ENCODE peak calls at places on chromosomes 3 and 15, in ten cellular contexts. L is cardiac fibroblast, C is HFF-Myc, S is fibroblast of lung, G is transverse colon, T is IMR-90, H is Panc1, I is epithelial cell of esophagus, U is adrenal gland, M is dorsolateral prefrontal cortex. E is an unnamed sample.
A peak's percentile ranks its signal among the peaks of the same experiment; 100 is the strongest.

GRCh38 chr3:16199769-16200168 is 25.3 kb downstream of the GALNT15 start:
- DNase-seq in L (no peak), C (no peak), S (no peak), G (no peak), T (no peak), H (no peak), I (no peak), U (no peak), M (no peak), E (no peak)

GRCh38 chr3:55364426-55364825 is 122.7 kb downstream of the WNT5A start:
- DNase-seq in L (peak; percentile 14), C (no peak), S (peak; percentile 83), G (no peak), T (no peak), H (no peak), I (no peak), U (no peak), M (no peak), E (peak; percentile 62)

GRCh38 chr3:38648659-38649499 is 608 bp downstream of the SCN5A start:
- DNase-seq in L (no peak), C (no peak), S (no peak), G (no peak), T (no peak), H (no peak), I (no peak), U (no peak), M (no peak), E (no peak)

GRCh38 chr3:128698211-128699011 is 27.6 kb upstream of the RAB7A start:
- DNase-seq in L (peak; percentile 22), C (no peak), S (peak; percentile 34), G (peak; percentile 46), T (no peak), H (no peak), I (peak; percentile 23), U (peak; percentile 53), M (peak; percentile 65), E (peak; percentile 25)

GRCh38 chr3:58013973-58014649 is 5.9 kb downstream of the FLNB start:
- DNase-seq in L (peak; percentile 92), C (peak; percentile 93), S (peak; percentile 94), G (peak; percentile 30), T (peak; percentile 90), H (no peak), I (no peak), U (no peak), M (no peak), E (peak; percentile 96)

GRCh38 chr3:174869448-174869847 is 10.3 kb downstream of the NAALADL2 start:
- DNase-seq in L (peak; percentile 41), C (no peak), S (no peak), G (no peak), T (peak; percentile 93), H (no peak), I (no peak), U (no peak), M (no peak), E (peak; percentile 63)

GRCh38 chr3:142543307-142543706 is 35.2 kb downstream of the ATR start:
- DNase-seq in L (no peak), C (no peak), S (no peak), G (no peak), T (no peak), H (no peak), I (no peak), U (no peak), M (no peak), E (no peak)

GRCh38 chr15:74383695-74384565 is 16.5 kb upstream of the CYP11A1 start:
- DNase-seq in L (no peak), C (no peak), S (peak; percentile 81), G (no peak), T (peak; percentile 84), H (no peak), I (peak; percentile 98), U (no peak), M (peak; percentile 61), E (no peak)

GRCh38 chr3:33385423-33385822 is 54.8 kb downstream of the UBP1 start:
- DNase-seq in L (no peak), C (no peak), S (no peak), G (no peak), T (peak; percentile 20), H (no peak), I (peak; percentile 45), U (no peak), M (no peak), E (no peak)

GRCh38 chr15:90860942-90861675 is 7.3 kb upstream of the FURIN start:
- DNase-seq in L (no peak), C (no peak), S (peak; percentile 81), G (no peak), T (no peak), H (no peak), I (peak; percentile 87), U (no peak), M (no peak), E (no peak)

GRCh38 chr15:59437777-59438574 is at the start of gene FAM81A:
- DNase-seq in L (peak; percentile 78), C (peak; percentile 17), S (peak; percentile 72), G (peak; percentile 80), T (peak; percentile 47), H (no peak), I (peak; percentile 54), U (peak; percentile 78), M (peak; percentile 91), E (peak; percentile 78)

GRCh38 chr15:55681631-55682030 is 61.3 kb downstream of the PRTG start:
- DNase-seq in L (no peak), C (no peak), S (no peak), G (no peak), T (no peak), H (no peak), I (no peak), U (no peak), M (no peak), E (no peak)

GRCh38 chr3:10867384-10867783 is 51.4 kb downstream of the SLC6A11 start:
- DNase-seq in L (peak; percentile 13), C (no peak), S (peak; percentile 9), G (no peak), T (no peak), H (no peak), I (peak; percentile 37), U (no peak), M (no peak), E (peak; percentile 6)

GRCh38 chr15:40845511-40846284 is 1.9 kb downstream of the SPINT1 start:
- DNase-seq in L (no peak), C (no peak), S (peak; percentile 30), G (peak; percentile 87), T (no peak), H (no peak), I (peak; percentile 98), U (no peak), M (no peak), E (no peak)
- H3K4me3 ChIP-seq in L (no peak overlapping the region), C (no peak overlapping the region), S (no peak overlapping the region), G (peak overlapping the region; percentile 69), T (no peak overlapping the region), H (no peak overlapping the region), I (peak overlapping the region; percentile 65), U (no peak overlapping the region), M (no peak overlapping the region), E (no peak overlapping the region)

GRCh38 chr3:194604126-194604525 is 29.1 kb downstream of the TMEM44 start:
- DNase-seq in L (no peak), C (no peak), S (no peak), G (no peak), T (no peak), H (no peak), I (no peak), U (no peak), M (no peak), E (no peak)

GRCh38 chr3:194602580-194603300 is 30.5 kb downstream of the TMEM44 start:
- DNase-seq in L (no peak), C (no peak), S (peak; percentile 60), G (no peak), T (peak; percentile 38), H (no peak), I (no peak), U (no peak), M (no peak), E (no peak)

GRCh38 chr3:194606941-194607340 is 26.3 kb downstream of the TMEM44 start:
- DNase-seq in L (no peak), C (no peak), S (no peak), G (no peak), T (peak; percentile 13), H (no peak), I (no peak), U (no peak), M (no peak), E (no peak)

GRCh38 chr3:194606163-194606562 is 27.1 kb downstream of the TMEM44 start:
- DNase-seq in L (no peak), C (no peak), S (no peak), G (no peak), T (no peak), H (no peak), I (no peak), U (no peak), M (no peak), E (no peak)

GRCh38 chr3:194604837-194605236 is 28.4 kb downstream of the TMEM44 start:
- DNase-seq in L (no peak), C (no peak), S (no peak), G (no peak), T (no peak), H (no peak), I (no peak), U (no peak), M (no peak), E (no peak)
- TF ChIP-seq CTCF in L (peak; percentile 59), C (peak; percentile 54), S (peak; percentile 49), G (no peak), T (peak; percentile 47), H (no peak), I (peak; percentile 24), U (no peak), M (no peak), E (peak; percentile 54)

GRCh38 chr15:31398677-31399260 is 72.1 kb downstream of the KLF13 start:
- DNase-seq in L (peak; percentile 34), C (no peak), S (no peak), G (peak; percentile 66), T (no peak), H (no peak), I (no peak), U (no peak), M (no peak), E (no peak)
- H3K4me3 ChIP-seq in L (no peak overlapping the region), C (no peak overlapping the region), S (no peak overlapping the region), G (no peak overlapping the region), T (no peak overlapping the region), H (no peak overlapping the region), I (no peak overlapping the region), U (no peak overlapping the region), M (no peak overlapping the region), E (no peak overlapping the region)

DNA sequence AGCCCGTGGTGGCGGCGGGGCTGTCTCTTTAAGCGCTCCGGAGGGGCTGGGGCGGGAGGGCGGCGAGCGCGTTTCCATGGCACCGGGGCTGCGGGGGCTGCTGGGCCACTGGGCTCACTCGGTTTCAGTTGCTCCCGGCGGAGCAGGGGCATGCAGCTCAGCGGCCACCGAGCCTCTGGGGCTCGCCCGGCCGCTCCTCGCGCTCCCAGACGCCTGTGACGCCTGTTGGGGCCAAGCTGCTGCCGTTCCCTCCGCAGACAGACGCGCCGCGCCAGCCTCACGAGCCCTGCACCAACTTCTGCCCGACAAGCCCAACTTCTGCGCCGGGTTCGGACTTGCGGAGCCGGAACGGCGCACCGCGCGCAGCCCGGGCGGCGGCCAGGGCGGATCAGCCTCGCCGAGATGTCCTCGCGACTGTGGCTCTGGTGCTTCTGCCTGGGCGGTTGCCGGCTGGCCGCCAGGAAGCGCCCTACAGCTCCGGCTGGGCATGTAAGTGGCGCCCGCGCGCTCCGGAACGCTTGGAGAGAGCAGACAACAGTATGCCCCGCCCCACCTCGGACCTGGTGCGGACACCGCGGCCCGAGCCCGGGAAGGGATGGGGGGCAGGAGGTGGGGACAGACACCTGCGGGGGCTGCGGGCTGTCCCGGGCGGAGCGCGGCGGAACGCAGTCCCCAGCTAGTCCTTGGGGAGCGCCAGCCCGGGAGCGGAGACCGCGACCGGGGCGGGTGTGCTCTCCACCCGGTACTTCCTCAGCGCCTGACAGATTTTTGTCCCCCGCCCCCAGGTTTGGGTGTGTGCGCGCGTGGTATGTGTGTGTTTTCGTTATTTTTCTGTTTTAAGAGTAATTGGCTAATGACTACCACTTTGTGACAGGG is 154.1 kb upstream of the GOLIM4 start:
- DNase-seq in L (peak; percentile 71), C (peak; percentile 15), S (peak; percentile 81), G (peak; percentile 64), T (peak; percentile 63), H (no peak), I (peak; percentile 82), U (peak; percentile 60), M (peak; percentile 71), E (peak; percentile 63)
- TF ChIP-seq CTCF in L (peak; percentile 26), C (peak; percentile 43), S (peak; percentile 40), G (peak; percentile 18), T (peak; percentile 38), H (peak; percentile 82), I (peak; percentile 29), U (no peak), M (peak; percentile 20), E (peak; percentile 40)